ENCODE peak calls at places on chromosomes 6 and 20, in four cellular contexts. N, W, D and H are unnamed samples.
A peak's percentile ranks its signal among the peaks of the same experiment; 100 is the strongest.

GRCh38 chr20:37856932-37857660 is 45.8 kb upstream of the VSTM2L start:
- DNase-seq in N (peak; percentile 70), W (no peak), D (no peak), H (peak; percentile 43)

GRCh38 chr6:7880718-7881107 is 29.9 kb downstream of the TXNDC5 start:
- DNase-seq in N (no peak), W (no peak), D (no peak), H (no peak)

GRCh38 chr6:166007349-166008263 is 160.0 kb downstream of the TBXT start:
- DNase-seq in N (peak; percentile 80), W (no peak), D (no peak), H (no peak)

GRCh38 chr6:28943557-28944411 is 20.0 kb upstream of the TRIM27 start:
- DNase-seq in N (peak; percentile 47), W (peak; percentile 89), D (peak; percentile 42), H (peak; percentile 86)

GRCh38 chr6:98827295-98828159 is 6.8 kb upstream of the POU3F2 start:
- DNase-seq in N (no peak), W (peak; percentile 90), D (no peak), H (no peak)

GRCh38 chr20:50144362-50144761 is 9.2 kb downstream of the PEDS1 start:
- DNase-seq in N (peak; percentile 98), W (no peak), D (no peak), H (peak; percentile 73)

GRCh38 chr6:13666194-13667105 is 45.2 kb downstream of the RANBP9 start:
- DNase-seq in N (peak; percentile 16), W (no peak), D (no peak), H (peak; percentile 65)

GRCh38 chr6:116374586-116374985 is 3.8 kb downstream of the DSE start:
- DNase-seq in N (no peak), W (no peak), D (no peak), H (no peak)

GRCh38 chr20:17646901-17647301 is 35.1 kb downstream of the RRBP1 start:
- DNase-seq in N (no peak), W (no peak), D (no peak), H (no peak)

GRCh38 chr6:41325446-41326066 is 9.9 kb upstream of the NCR2 start:
- DNase-seq in N (no peak), W (no peak), D (no peak), H (no peak)
- TF ChIP-seq EZH2 in N (no peak), W (no peak), D (no peak), H (no peak)

GRCh38 chr6:157072128-157072527 is 251.2 kb downstream of the TMEM242 start:
- DNase-seq in N (no peak), W (no peak), D (no peak), H (no peak)

GRCh38 chr6:157074969-157075368 is 248.3 kb downstream of the TMEM242 start:
- DNase-seq in N (no peak), W (no peak), D (no peak), H (no peak)

GRCh38 chr6:157076427-157076774 is 246.9 kb downstream of the TMEM242 start:
- DNase-seq in N (no peak), W (no peak), D (no peak), H (no peak)

GRCh38 chr6:157075549-157076426 is 247.5 kb downstream of the TMEM242 start:
- DNase-seq in N (peak; percentile 54), W (no peak), D (peak; percentile 44), H (peak; percentile 45)

GRCh38 chr6:157073596-157073995 is 249.7 kb downstream of the TMEM242 start:
- DNase-seq in N (no peak), W (no peak), D (no peak), H (no peak)
- H3K4me2 ChIP-seq in N (no peak overlapping the region), W (no peak overlapping the region), D (no peak overlapping the region), H (no peak overlapping the region)

GRCh38 chr6:34144581-34145160 is 1.2 kb downstream of the GRM4 start:
- DNase-seq in N (no peak), W (no peak), D (no peak), H (no peak)

GRCh38 chr6:34143884-34144580 is 1.9 kb downstream of the GRM4 start:
- DNase-seq in N (no peak), W (peak; percentile 95), D (no peak), H (no peak)

GRCh38 chr6:34146021-34146782 is at the start of gene GRM4:
- DNase-seq in N (no peak), W (no peak), D (no peak), H (no peak)

GRCh38 chr6:34146801-34147592 is 1.1 kb upstream of the GRM4 start:
- DNase-seq in N (peak; percentile 64), W (no peak), D (no peak), H (peak; percentile 41)

DNA sequence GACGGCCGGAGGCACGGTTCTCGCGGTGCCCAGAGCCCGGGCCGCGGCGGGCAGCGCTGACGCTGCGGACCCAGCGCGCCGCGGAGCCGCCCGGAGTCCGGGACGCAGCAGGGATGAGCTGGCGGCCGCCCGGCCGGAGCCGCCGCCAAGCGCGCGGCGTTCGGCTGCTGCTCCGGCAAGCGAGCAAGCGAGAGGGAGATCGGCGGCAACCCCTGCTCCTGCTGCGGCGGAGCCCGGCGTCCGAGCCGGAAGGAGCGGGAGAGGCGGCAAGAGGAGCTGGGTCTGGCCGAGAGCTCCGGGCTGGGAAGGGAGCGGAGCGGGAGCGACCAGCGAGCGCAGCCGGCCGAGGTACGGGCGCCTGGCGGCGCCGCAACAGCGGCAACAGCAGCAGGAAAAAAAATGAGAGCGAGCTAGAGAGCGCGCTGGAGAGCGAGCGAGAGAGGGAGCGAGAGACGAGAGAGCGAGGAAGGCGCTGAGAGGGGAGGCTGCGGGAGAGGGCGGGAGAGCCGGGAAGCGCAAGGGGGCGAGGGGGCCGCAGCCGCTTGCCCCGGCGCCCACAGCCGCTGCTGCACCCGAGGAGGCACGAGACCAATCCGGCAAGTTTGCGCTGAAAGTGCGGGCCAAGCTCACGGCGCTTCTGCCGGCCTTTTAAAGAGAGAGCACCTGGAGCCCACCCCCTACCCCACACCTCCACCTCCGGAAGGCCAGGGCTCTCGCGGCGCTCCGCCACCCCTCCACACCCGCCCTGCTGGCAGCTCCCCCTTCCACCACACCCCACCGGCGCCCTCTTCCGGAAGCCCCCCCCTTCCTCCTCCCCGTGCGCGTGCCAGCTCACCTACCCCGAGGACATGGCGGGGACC is 496 bp downstream of the GRM4 start:
- DNase-seq in N (peak; percentile 53), W (peak; percentile 83), D (no peak), H (peak; percentile 18)
- TF ChIP-seq EZH2 in N (no peak), W (peak; percentile 38), D (no peak), H (peak; percentile 71)

GRCh38 chr20:31849306-31849930 is 4.0 kb upstream of the FOXS1 start:
- DNase-seq in N (no peak), W (peak; percentile 70), D (no peak), H (peak; percentile 4)
- H3K4me2 ChIP-seq in N (no peak overlapping the region), W (peak overlapping the region; percentile 82), D (no peak overlapping the region), H (no peak overlapping the region)

DNA sequence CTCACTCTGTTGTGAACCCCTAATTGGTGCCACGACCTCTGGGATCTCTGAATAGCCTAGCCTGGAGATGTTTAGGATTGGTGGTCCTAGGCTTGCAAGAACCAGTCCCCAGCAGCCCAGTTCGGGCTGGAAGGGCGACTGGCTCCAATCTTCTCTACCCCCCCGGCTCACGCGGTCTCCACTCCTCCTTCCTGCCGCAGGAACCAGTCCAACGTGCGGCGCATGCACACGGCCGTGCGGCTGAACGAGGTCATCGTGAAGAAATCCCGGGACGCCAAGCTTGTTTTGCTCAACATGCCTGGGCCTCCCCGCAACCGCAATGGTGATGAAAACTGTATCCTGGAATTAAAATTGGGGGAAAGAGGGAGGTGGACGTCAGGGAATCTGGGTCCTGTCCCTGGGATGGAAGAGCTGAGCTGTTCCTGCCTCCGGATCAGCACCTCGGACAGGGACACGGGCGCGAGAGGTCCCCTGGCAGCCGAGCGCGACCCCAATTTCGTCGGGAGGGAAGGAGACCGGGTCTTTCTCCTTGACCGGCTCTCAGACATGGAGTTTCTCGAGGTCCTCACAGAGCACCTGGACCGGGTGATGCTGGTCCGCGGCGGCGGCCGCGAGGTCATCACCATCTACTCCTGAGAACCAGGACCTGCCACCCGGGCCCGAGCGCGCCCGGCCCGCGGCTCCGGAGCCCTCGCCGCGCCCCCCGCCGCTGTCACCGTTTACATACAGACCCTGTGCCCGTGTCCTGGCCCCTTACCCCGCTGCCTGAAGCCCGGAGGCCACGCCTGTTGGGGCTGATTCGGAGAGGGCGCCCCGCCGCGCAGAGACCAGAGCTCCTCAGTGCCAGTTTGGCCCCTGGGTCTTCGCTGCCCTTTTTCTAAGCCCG is 28.2 kb downstream of the SLC12A5 start:
- DNase-seq in N (peak; percentile 25), W (peak; percentile 87), D (no peak), H (no peak)
- TF ChIP-seq EZH2 in N (peak; percentile 35), W (no peak), D (no peak), H (no peak)

GRCh38 chr6:33856655-33857054 is 52.9 kb upstream of the MLN start:
- DNase-seq in N (no peak), W (no peak), D (peak; percentile 58), H (no peak)

GRCh38 chr6:33858804-33859203 is 55.0 kb upstream of the MLN start:
- DNase-seq in N (no peak), W (no peak), D (no peak), H (no peak)

GRCh38 chr6:33860006-33860405 is 56.2 kb upstream of the MLN start:
- DNase-seq in N (no peak), W (no peak), D (no peak), H (no peak)

GRCh38 chr6:33857301-33858052 is 53.7 kb upstream of the MLN start:
- DNase-seq in N (no peak), W (no peak), D (no peak), H (no peak)

GRCh38 chr6:33858053-33858475 is 54.3 kb upstream of the MLN start:
- DNase-seq in N (no peak), W (no peak), D (no peak), H (no peak)
- H3K4me2 ChIP-seq in N (no peak overlapping the region), W (no peak overlapping the region), D (no peak overlapping the region), H (no peak overlapping the region)

GRCh38 chr20:63014287-63014686 is 7.5 kb upstream of the BHLHE23 start:
- DNase-seq in N (no peak), W (no peak), D (no peak), H (no peak)
- TF ChIP-seq EZH2 in N (no peak), W (no peak), D (no peak), H (no peak)

GRCh38 chr6:12367412-12367811 is 77.3 kb downstream of the EDN1 start:
- DNase-seq in N (no peak), W (no peak), D (no peak), H (no peak)

GRCh38 chr6:12371151-12371550 is 81.0 kb downstream of the EDN1 start:
- DNase-seq in N (no peak), W (no peak), D (no peak), H (peak; percentile 17)

GRCh38 chr6:12369781-12370262 is 79.7 kb downstream of the EDN1 start:
- DNase-seq in N (no peak), W (no peak), D (peak; percentile 73), H (peak; percentile 86)

GRCh38 chr6:12369355-12369754 is 79.2 kb downstream of the EDN1 start:
- DNase-seq in N (no peak), W (no peak), D (no peak), H (no peak)

DNA sequence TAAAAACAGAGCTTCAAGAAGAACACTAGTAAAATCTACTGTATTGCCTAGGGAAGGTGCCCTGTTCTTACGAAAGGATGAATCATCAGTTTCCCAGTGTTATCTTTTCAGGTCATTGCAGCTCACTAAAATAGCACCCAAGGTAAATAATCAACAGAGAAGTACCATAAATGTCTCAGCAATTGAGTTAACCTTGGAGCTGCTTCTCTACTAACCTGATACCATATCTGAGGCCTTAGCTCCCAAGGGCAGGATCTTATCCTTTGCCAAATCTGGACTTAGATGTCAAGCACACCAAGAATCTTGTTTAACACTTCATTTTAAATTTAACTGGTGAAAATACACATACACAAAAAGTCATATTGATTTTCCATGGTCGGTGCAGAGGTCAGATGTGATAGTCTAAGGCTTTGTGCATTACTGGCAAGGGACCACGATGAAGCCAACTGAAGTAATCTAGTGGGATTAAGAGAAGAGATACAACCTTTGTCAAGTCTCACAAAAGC is 81.5 kb downstream of the EDN1 start:
- DNase-seq in N (peak; percentile 32), W (no peak), D (no peak), H (peak; percentile 67)
- H3K4me2 ChIP-seq in N (no peak overlapping the region), W (no peak overlapping the region), D (no peak overlapping the region), H (no peak overlapping the region)